ENCODE peak calls at places on chromosomes 4 and X, in ten cellular contexts. V is ELR; O is foreskin fibroblast; G is NCI-H748 treated with DMSO at 0.1 percent for 48 hours; M is Kasumi-1; W is stimulated activated CD4-positive, alpha-beta T cell treated with anti-CD3 and anti-CD28 coated beads, Interleukin-15, amount 100 ng/mL, for 1 hour; C is CD8-positive, alpha-beta memory T cell; K is left ventricle myocardium inferior; Y is NCI-H187; P is vagina. N is an unnamed sample.

GRCh38 chr4:148730241-148730640 is 288.0 kb upstream of the NR3C2 start:
- DNase-seq in V (no peak), O (no peak), G (no peak), Y (no peak), P (no peak), C (no peak), M (no peak), K (no peak), W (no peak), N (no peak)

GRCh38 chr4:120682981-120683380 is 239.5 kb downstream of the PRDM5 start:
- DNase-seq in M (no peak), C (no peak), G (no peak), W (no peak), K (no peak), V (peak), O (peak), Y (no peak), P (no peak), N (no peak)

GRCh38 chr4:37908488-37909343 is 17.8 kb downstream of the TBC1D1 start:
- DNase-seq in K (no peak), W (no peak), M (peak), C (no peak), P (no peak), O (peak), V (peak), Y (no peak), G (no peak), N (no peak)

GRCh38 chr4:165765053-165765452 is 108.0 kb upstream of the TLL1 start:
- DNase-seq in P (no peak), K (no peak), V (no peak), Y (no peak), G (no peak), W (no peak), O (no peak), M (no peak), C (no peak), N (no peak)

GRCh38 chr4:143354990-143355389 is 18.3 kb downstream of the GAB1 start:
- DNase-seq in C (no peak), P (no peak), O (no peak), Y (no peak), G (no peak), V (no peak), K (no peak), M (no peak), W (no peak), N (no peak)

GRCh38 chr4:123352240-123352945 is 44.2 kb upstream of the SPRY1 start:
- DNase-seq in M (no peak), K (no peak), C (no peak), O (peak), Y (no peak), P (no peak), W (no peak), G (no peak), V (no peak), N (no peak)

GRCh38 chr4:74934016-74934821 is 1.3 kb downstream of the PARM1 start:
- DNase-seq in Y (no peak), W (no peak), G (peak), V (peak), O (peak), K (peak), M (peak), P (no peak), C (no peak), N (peak)

GRCh38 chr4:122827899-122828601 is 1.4 kb downstream of the FGF2 start:
- DNase-seq in Y (no peak), G (no peak), W (no peak), C (peak), V (peak), O (peak), K (no peak), M (peak), P (no peak), N (no peak)

GRCh38 chrX:46180258-46180687 is 364.9 kb downstream of the ZNF674 start:
- DNase-seq in V (peak), C (no peak), P (no peak), W (no peak), Y (no peak), G (no peak), O (peak), M (peak), K (no peak), N (no peak)

GRCh38 chr4:8766610-8767009 is 105.0 kb downstream of the HMX1 start:
- DNase-seq in Y (no peak), V (no peak), K (peak), G (no peak), C (no peak), W (no peak), O (no peak), M (no peak), P (no peak), N (no peak)

GRCh38 chrX:34350552-34350951 is 218.4 kb upstream of the FAM47A start:
- DNase-seq in K (no peak), C (no peak), O (no peak), W (no peak), M (no peak), P (no peak), Y (no peak), V (no peak), G (no peak), N (no peak)

GRCh38 chrX:39969099-39969825 is 128.5 kb downstream of the BCOR start:
- DNase-seq in P (no peak), Y (peak), K (no peak), V (no peak), M (no peak), O (no peak), G (peak), C (no peak), W (no peak), N (no peak)

GRCh38 chr4:110475881-110476818 is at the start of gene ENPEP:
- DNase-seq in M (no peak), P (no peak), K (peak), O (peak), Y (no peak), C (no peak), V (peak), G (no peak), W (no peak), N (peak)

GRCh38 chrX:16785247-16786138 is 773 bp upstream of the TXLNG start:
- DNase-seq in Y (no peak), P (no peak), C (no peak), M (no peak), K (no peak), W (no peak), O (no peak), V (peak), G (no peak), N (peak)

GRCh38 chr4:38021751-38022150 is 61.6 kb downstream of the PTTG2 start:
- DNase-seq in M (no peak), O (no peak), V (no peak), K (no peak), W (no peak), C (no peak), Y (no peak), G (no peak), P (no peak), N (no peak)

GRCh38 chr4:84916233-84916632 is 50.3 kb downstream of the WDFY3 start:
- DNase-seq in W (no peak), G (no peak), O (no peak), K (no peak), M (peak), V (no peak), C (no peak), Y (no peak), P (no peak), N (no peak)